ENCODE peak calls at places on chromosomes 5 and 9, in five cellular contexts. A is A549, H is HepG2, T is K562, N is H1. X is an unnamed sample.

GRCh38 chr5:119397518-119398380 is 41.9 kb downstream of the TNFAIP8 start:
- DNase-seq in T (no peak), N (no peak), H (no peak), A (no peak), X (peak)

GRCh38 chr5:143057580-143057999 is 287.4 kb downstream of the ARHGAP26 start:
- DNase-seq in H (no peak), A (no peak), N (no peak), T (no peak), X (peak)

GRCh38 chr9:137150485-137151060 is 11.6 kb downstream of the GRIN1 start:
- DNase-seq in A (no peak), T (no peak), H (peak), N (no peak), X (no peak)

GRCh38 chr9:135904121-135904520 is 3.2 kb downstream of the CAMSAP1 start:
- DNase-seq in T (no peak), A (no peak), H (no peak), N (no peak), X (no peak)

GRCh38 chr5:159441441-159441840 is 111.2 kb upstream of the IL12B start:
- DNase-seq in H (peak), N (peak), T (peak), A (peak), X (no peak)

GRCh38 chr5:86917117-86917579 is 299.4 kb downstream of the COX7C start:
- DNase-seq in A (no peak), N (no peak), H (no peak), T (no peak), X (no peak)

GRCh38 chr5:83450840-83451239 is 20.7 kb upstream of the VCAN start:
- DNase-seq in T (no peak), N (no peak), H (no peak), A (no peak), X (no peak)

GRCh38 chr5:54313311-54314270 is 3.2 kb upstream of the ARL15 start:
- DNase-seq in N (no peak), A (no peak), T (no peak), H (no peak), X (no peak)

GRCh38 chr5:81942746-81943145 is 29.1 kb upstream of the ATG10 start:
- DNase-seq in H (no peak), N (no peak), A (no peak), T (no peak), X (no peak)

GRCh38 chr9:15295761-15296405 is 11.1 kb downstream of the TTC39B start:
- DNase-seq in H (peak), T (no peak), A (peak), N (no peak), X (peak)

GRCh38 chr9:121282309-121283071 is 14.5 kb downstream of the GSN start:
- DNase-seq in N (no peak), T (no peak), A (no peak), H (no peak), X (no peak)

GRCh38 chr9:115548826-115549225 is 430.9 kb upstream of the TNC start:
- DNase-seq in T (no peak), N (no peak), H (no peak), A (no peak), X (no peak)

GRCh38 chr5:169641253-169641652 is 4.2 kb downstream of the DOCK2 start:
- DNase-seq in A (no peak), N (no peak), T (no peak), H (no peak), X (no peak)

GRCh38 chr5:1737790-1738405 is 61.7 kb downstream of the MRPL36 start:
- DNase-seq in H (peak), T (peak), N (no peak), A (no peak), X (peak)

GRCh38 chr5:3197699-3198098 is 397.9 kb upstream of the IRX1 start:
- DNase-seq in H (no peak), T (no peak), N (no peak), A (no peak), X (no peak)

GRCh38 chr5:103094737-103095136 is 25.2 kb downstream of the GIN1 start:
- DNase-seq in T (peak), N (no peak), A (no peak), H (peak), X (no peak)

GRCh38 chr9:100595391-100596199 is 17.7 kb downstream of the CAVIN4 start:
- DNase-seq in N (no peak), A (peak), T (peak), H (peak), X (no peak)

GRCh38 chr9:136011703-136012496 is 50.7 kb upstream of the UBAC1 start:
- DNase-seq in A (no peak), N (no peak), H (peak), T (peak), X (no peak)

GRCh38 chr9:32292611-32293010 is 91.8 kb upstream of the ACO1 start:
- DNase-seq in A (no peak), T (no peak), H (peak), N (no peak), X (no peak)

GRCh38 chr5:93035194-93035593 is 545.8 kb downstream of the NR2F1-AS1 start:
- DNase-seq in T (no peak), N (no peak), A (no peak), H (no peak), X (no peak)

GRCh38 chr9:134641989-134642384 is 384 bp downstream of the COL5A1 start:
- DNase-seq in H (no peak), A (no peak), N (no peak), T (no peak), X (no peak)

GRCh38 chr5:32707394-32707997 is 3.6 kb upstream of the NPR3 start:
- DNase-seq in N (no peak), H (peak), T (no peak), A (peak), X (no peak)
- TF ChIP-seq KDM1A in N (no peak), H (no peak), T (no peak), A (no peak), X (no peak)

GRCh38 chr9:81586786-81587185 is 102.6 kb downstream of the TLE1 start:
- DNase-seq in A (no peak), N (no peak), T (no peak), H (no peak), X (no peak)

GRCh38 chr9:81589392-81589791 is 100.0 kb downstream of the TLE1 start:
- DNase-seq in N (no peak), A (no peak), T (no peak), H (no peak), X (no peak)

GRCh38 chr9:81590688-81591087 is 98.7 kb downstream of the TLE1 start:
- DNase-seq in N (no peak), T (no peak), H (no peak), A (no peak), X (no peak)

GRCh38 chr9:81589819-81590218 is 99.5 kb downstream of the TLE1 start:
- DNase-seq in A (no peak), N (no peak), T (no peak), H (no peak), X (no peak)

GRCh38 chr9:81588148-81588874 is 101.0 kb downstream of the TLE1 start:
- DNase-seq in H (peak), T (no peak), A (peak), N (no peak), X (no peak)
- TF ChIP-seq KDM1A in H (no peak), T (no peak), A (no peak), N (no peak), X (no peak)

GRCh38 chr9:8822667-8823025 is 1023.1 kb upstream of the DMAC1 start:
- DNase-seq in A (no peak), H (peak), N (no peak), T (no peak), X (no peak)
- TF ChIP-seq KDM1A in A (no peak), H (no peak), N (no peak), T (no peak), X (no peak)

DNA sequence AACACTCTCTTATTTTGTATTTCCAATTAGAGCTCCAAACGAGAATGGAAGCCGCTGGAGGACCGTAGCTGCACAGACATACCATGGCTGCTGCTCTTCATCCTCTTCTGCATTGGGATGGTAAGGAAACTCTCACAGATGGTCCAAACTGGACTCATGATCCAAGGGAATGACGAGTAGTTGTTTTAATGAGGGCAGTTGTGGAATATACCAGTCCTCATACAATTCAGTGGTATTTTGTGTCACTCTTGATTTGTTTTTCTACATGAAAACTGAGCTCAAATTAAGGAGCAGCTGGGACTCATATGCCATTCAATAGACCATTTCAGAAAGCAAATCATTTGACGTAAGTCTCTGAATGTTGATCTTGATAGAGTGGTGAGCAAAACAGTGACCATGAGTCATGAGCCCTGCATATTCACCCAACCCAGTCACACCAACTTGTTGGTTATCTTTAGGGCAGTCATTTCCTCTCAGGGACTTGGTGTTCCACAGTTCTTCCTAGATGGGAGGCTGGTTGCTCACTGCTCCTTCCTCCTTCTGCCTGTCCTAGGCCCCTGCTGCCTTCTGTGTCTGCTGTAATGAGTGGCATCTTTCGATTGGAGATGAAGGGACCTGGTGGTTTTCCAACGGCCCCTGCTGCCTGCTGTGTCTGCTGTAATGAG is 54.9 kb downstream of the SLC44A1 start:
- DNase-seq in T (peak), H (peak), A (peak), N (no peak), X (no peak)
- TF ChIP-seq KDM1A in T (no peak), H (no peak), A (no peak), N (no peak), X (no peak)

DNA sequence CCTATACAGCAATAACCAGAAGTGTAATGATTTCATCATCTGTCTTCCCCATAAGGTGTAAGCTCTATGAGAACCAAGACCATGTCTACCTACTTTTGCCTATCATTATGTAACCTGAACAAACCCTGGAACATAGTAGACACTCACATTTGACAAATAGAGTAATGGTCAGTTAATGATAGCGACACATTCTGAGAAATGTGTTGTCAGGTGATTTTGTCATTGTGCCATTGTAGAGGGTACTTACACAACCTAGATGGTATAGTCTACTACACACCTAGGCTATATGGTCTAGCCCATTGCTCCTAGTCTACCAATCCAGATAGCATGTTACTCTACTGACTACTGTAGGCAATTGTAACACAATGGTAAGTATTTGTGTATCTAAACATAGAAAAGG is 22.3 kb upstream of the WDR41 start:
- DNase-seq in N (no peak), T (no peak), A (no peak), H (no peak), X (no peak)
- TF ChIP-seq KDM1A in N (no peak), T (no peak), A (no peak), H (no peak), X (no peak)